ENCODE peak calls at places on chromosomes 7 and 10, in seven cellular contexts. Q, P, U, E, L, J and V are unnamed samples.

GRCh38 chr7:116316838-116317612 is 106.7 kb downstream of the TES start:
- DNase-seq in Q (peak; percentile 79), P (peak; percentile 78), U (peak; percentile 98), E (peak; percentile 88), L (peak; percentile 98), J (peak; percentile 88), V (peak; percentile 99)

GRCh38 chr7:4849390-4849789 is 12.4 kb downstream of the PAPOLB start:
- DNase-seq in Q (no peak), P (no peak), U (peak; percentile 23), E (peak; percentile 42), L (peak; percentile 60), J (peak; percentile 19), V (no peak)

GRCh38 chr10:73931767-73932624 is 21.1 kb downstream of the PLAU start:
- DNase-seq in Q (no peak), P (no peak), U (no peak), E (peak; percentile 80), L (no peak), J (no peak), V (no peak)

GRCh38 chr7:33757563-33758165 is 147.7 kb upstream of the BMPER start:
- DNase-seq in Q (no peak), P (no peak), U (peak; percentile 70), E (peak; percentile 28), L (peak; percentile 59), J (peak; percentile 68), V (no peak)

GRCh38 chr10:22253578-22253882 is 35.7 kb upstream of the EBLN1 start:
- DNase-seq in Q (peak; percentile 71), P (no peak), U (no peak), E (no peak), L (no peak), J (no peak), V (no peak)

GRCh38 chr10:21705142-21705827 is 171.3 kb downstream of the MLLT10 start:
- DNase-seq in Q (no peak), P (no peak), U (no peak), E (no peak), L (no peak), J (no peak), V (no peak)

GRCh38 chr7:70000747-70001348 is 402.6 kb downstream of the AUTS2 start:
- DNase-seq in Q (no peak), P (no peak), U (no peak), E (no peak), L (no peak), J (no peak), V (no peak)

GRCh38 chr7:405489-406211 is 114.0 kb downstream of the PDGFA start:
- DNase-seq in Q (no peak), P (peak; percentile 62), U (no peak), E (no peak), L (no peak), J (no peak), V (no peak)

GRCh38 chr10:34575882-34576281 is 239.2 kb downstream of the PARD3 start:
- DNase-seq in Q (no peak), P (no peak), U (no peak), E (no peak), L (peak; percentile 20), J (no peak), V (no peak)

GRCh38 chr10:26642896-26643653 is 54.4 kb upstream of the PDSS1 start:
- DNase-seq in Q (no peak), P (no peak), U (no peak), E (no peak), L (no peak), J (no peak), V (no peak)

GRCh38 chr7:142478479-142479220 is 220.8 kb upstream of the PRSS58 start:
- DNase-seq in Q (no peak), P (no peak), U (peak; percentile 65), E (peak; percentile 50), L (peak; percentile 44), J (peak; percentile 74), V (no peak)

GRCh38 chr7:74023037-74023436 is 4.9 kb upstream of the ELN start:
- DNase-seq in Q (peak; percentile 93), P (peak; percentile 99), U (peak; percentile 63), E (no peak), L (peak; percentile 51), J (no peak), V (no peak)

GRCh38 chr7:41911792-41912191 is 208.9 kb upstream of the INHBA start:
- DNase-seq in Q (no peak), P (no peak), U (no peak), E (no peak), L (peak; percentile 89), J (no peak), V (peak; percentile 78)

GRCh38 chr10:78465456-78465855 is 431.8 kb downstream of the RPS24 start:
- DNase-seq in Q (no peak), P (no peak), U (no peak), E (no peak), L (no peak), J (no peak), V (no peak)

GRCh38 chr10:62048919-62049636 is 147.6 kb downstream of the ARID5B start:
- DNase-seq in Q (peak; percentile 96), P (peak; percentile 97), U (peak; percentile 98), E (peak; percentile 66), L (peak; percentile 98), J (peak; percentile 89), V (peak; percentile 94)

GRCh38 chr7:27203964-27204594 is 4.2 kb upstream of the HOXA13 start:
- DNase-seq in Q (peak; percentile 18), P (no peak), U (no peak), E (no peak), L (no peak), J (no peak), V (no peak)

GRCh38 chr7:151727579-151728285 is 149.2 kb downstream of the PRKAG2 start:
- DNase-seq in Q (peak; percentile 90), P (peak; percentile 80), U (peak; percentile 90), E (peak; percentile 44), L (peak; percentile 90), J (peak; percentile 42), V (peak; percentile 81)

GRCh38 chr7:134696261-134696660 is 49.6 kb downstream of the BPGM start:
- DNase-seq in Q (no peak), P (no peak), U (no peak), E (no peak), L (no peak), J (no peak), V (no peak)

GRCh38 chr7:44985033-44985695 is 6.3 kb upstream of the MYO1G start:
- DNase-seq in Q (no peak), P (no peak), U (no peak), E (no peak), L (no peak), J (no peak), V (no peak)

GRCh38 chr7:50212666-50213621 is 91.6 kb upstream of the IKZF1 start:
- DNase-seq in Q (no peak), P (peak; percentile 49), U (no peak), E (no peak), L (no peak), J (no peak), V (no peak)
- TF ChIP-seq CTCF in Q (no peak), P (no peak), U (no peak), E (peak; percentile 9), L (no peak), J (no peak), V (no peak)

GRCh38 chr7:79241288-79242055 is 212.0 kb downstream of the MAGI2 start:
- DNase-seq in Q (no peak), P (no peak), U (peak; percentile 69), E (no peak), L (peak; percentile 35), J (peak; percentile 35), V (peak; percentile 31)

GRCh38 chr7:79240413-79240812 is 213.1 kb downstream of the MAGI2 start:
- DNase-seq in Q (no peak), P (no peak), U (no peak), E (no peak), L (no peak), J (no peak), V (no peak)

GRCh38 chr7:79244482-79244881 is 209.0 kb downstream of the MAGI2 start:
- DNase-seq in Q (no peak), P (no peak), U (no peak), E (no peak), L (no peak), J (no peak), V (no peak)

GRCh38 chr7:79245623-79246249 is 207.7 kb downstream of the MAGI2 start:
- DNase-seq in Q (no peak), P (no peak), U (no peak), E (no peak), L (no peak), J (peak; percentile 63), V (no peak)
- H3K4me3 ChIP-seq in Q (no peak overlapping the region), P (no peak overlapping the region), U (no peak overlapping the region), E (no peak overlapping the region), L (no peak overlapping the region), J (no peak overlapping the region), V (no peak overlapping the region)

DNA sequence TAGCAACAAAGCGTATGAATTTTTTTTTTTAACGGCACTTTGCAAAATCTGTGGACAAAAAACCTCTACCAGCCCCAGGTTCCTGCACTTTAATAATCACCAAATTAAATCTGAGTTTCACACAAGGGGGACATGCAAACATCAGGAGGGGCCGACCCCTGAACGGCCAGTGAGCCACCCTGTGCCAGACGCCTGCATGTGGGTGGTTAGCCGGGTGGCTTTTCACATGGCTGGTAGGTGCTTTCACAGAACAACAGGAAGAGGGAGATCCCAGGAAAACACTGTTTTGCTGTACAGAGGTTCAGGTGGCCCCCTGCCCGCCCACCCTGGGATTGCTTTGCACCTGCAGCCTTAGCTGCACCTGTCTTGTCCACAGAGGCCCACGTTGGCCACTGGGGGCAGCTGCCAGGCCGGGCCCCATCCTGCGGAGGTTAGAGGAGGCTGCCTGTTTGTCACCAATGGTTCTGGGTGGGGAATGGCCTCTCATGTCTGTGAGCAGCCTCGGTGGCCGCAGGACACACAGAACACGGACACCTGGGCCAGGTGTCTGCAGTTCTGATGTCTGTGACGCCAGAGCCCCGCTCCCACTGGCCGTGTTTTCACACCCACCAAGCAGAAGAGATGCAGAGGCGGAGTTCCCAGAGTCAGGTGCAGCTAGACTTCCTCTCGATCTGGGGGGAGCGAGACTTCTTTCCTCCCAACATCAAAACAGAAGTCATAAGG is 107.7 kb downstream of the FAM53B start:
- DNase-seq in Q (no peak), P (no peak), U (no peak), E (no peak), L (no peak), J (no peak), V (no peak)
- TF ChIP-seq CTCF in Q (no peak), P (no peak), U (no peak), E (peak; percentile 3), L (no peak), J (no peak), V (no peak)

DNA sequence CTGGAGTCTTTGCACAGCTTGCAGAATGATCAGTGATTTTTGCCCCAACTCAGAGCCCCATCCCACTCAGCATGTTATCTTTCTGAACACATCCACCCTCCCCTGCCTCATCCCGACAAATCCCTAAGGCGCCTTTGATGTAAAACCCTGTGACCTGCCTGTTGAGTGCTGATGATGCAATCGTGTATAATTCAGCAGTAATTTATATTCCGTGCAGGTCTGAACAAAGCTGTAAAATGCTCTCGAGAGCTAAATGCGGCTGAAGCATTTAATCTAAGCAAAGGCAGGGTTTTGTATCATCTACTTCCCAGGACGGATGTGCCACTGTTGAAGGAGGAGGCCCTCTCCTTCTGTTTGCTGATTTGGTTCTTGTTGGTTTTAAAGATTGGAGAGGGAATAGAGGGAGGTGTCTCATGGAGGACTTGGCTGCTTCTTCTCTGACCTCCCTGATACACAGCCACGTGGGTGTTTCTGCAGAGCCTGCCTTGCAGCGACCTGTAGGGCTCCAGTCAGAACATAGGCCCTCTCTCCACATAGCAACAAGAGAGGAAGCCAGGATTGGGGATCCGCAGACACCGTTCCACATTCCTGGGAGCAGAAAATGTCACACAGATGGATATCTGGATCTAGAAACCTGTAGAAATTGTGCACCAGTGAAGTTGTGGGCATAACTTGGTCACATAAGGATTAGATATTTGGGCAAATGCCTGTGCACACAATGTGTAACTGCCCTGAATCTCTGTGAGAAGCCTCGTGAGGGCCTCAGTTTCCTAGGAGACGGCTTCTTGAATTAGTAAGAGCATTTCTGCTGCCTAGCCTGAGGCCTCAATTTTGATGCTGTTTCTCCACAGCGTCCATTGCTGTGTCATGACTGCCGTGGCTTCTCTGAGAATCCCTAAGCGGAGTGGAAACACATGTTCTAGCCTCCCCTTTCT is 90.2 kb upstream of the AGK start:
- DNase-seq in Q (no peak), P (no peak), U (no peak), E (no peak), L (no peak), J (peak; percentile 23), V (no peak)
- H3K4me3 ChIP-seq in Q (no peak overlapping the region), P (no peak overlapping the region), U (no peak overlapping the region), E (no peak overlapping the region), L (no peak overlapping the region), J (no peak overlapping the region), V (no peak overlapping the region)